ENCODE peak calls at places on chromosome 17, in ten cellular contexts. K is fibroblast of the conjunctiva; S is GM04504; X is mucosa of descending colon; E is naive thymus-derived CD8-positive, alpha-beta T cell; N is NCI-H774; Q is fibroblast of mammary gland; B is NCI-H69; I is right cardiac atrium; G is erythroblast. U is an unnamed sample.

GRCh38 chr17:59506907-59507726 is 58.3 kb upstream of the DHX40 start:
- DNase-seq in E (no peak), K (no peak), B (no peak), G (no peak), S (peak), I (no peak), Q (peak), X (no peak), N (no peak), U (no peak)

GRCh38 chr17:15289285-15290185 is 24.4 kb upstream of the PMP22 start:
- DNase-seq in I (no peak), K (no peak), E (no peak), B (peak), X (no peak), Q (peak), G (no peak), N (peak), S (no peak), U (peak)

GRCh38 chr17:49217651-49218413 is 7.3 kb downstream of the ABI3 start:
- DNase-seq in S (no peak), G (peak), B (no peak), I (peak), X (peak), E (peak), N (no peak), K (no peak), Q (no peak), U (no peak)

GRCh38 chr17:13114601-13115024 is 96.8 kb upstream of the ELAC2 start:
- DNase-seq in Q (peak), B (peak), E (no peak), K (peak), N (peak), I (peak), X (peak), G (peak), S (peak), U (peak)

GRCh38 chr17:28216528-28216927 is 102.5 kb upstream of the TMEM97 start:
- DNase-seq in S (no peak), X (no peak), I (no peak), E (no peak), B (peak), K (no peak), N (no peak), Q (peak), G (no peak), U (no peak)

GRCh38 chr17:30780343-30780742 is 44.1 kb downstream of the CRLF3 start:
- DNase-seq in I (no peak), G (no peak), X (no peak), B (no peak), K (no peak), S (no peak), Q (no peak), E (no peak), N (no peak), U (no peak)

GRCh38 chr17:44097110-44097810 is 26.2 kb downstream of the HDAC5 start:
- DNase-seq in S (peak), I (peak), Q (peak), K (no peak), G (no peak), E (no peak), X (no peak), N (no peak), B (no peak), U (peak)

GRCh38 chr17:81794074-81794476 is 9.9 kb upstream of the GCGR start:
- DNase-seq in I (peak), K (no peak), X (no peak), Q (no peak), G (no peak), S (no peak), B (no peak), N (no peak), E (no peak), U (no peak)

GRCh38 chr17:19003966-19004600 is 481 bp downstream of the FAM83G start:
- DNase-seq in N (no peak), S (no peak), B (peak), Q (peak), X (peak), G (peak), I (peak), E (peak), K (no peak), U (no peak)

GRCh38 chr17:353213-353837 is 718 bp upstream of the RPH3AL start:
- DNase-seq in Q (no peak), E (no peak), K (no peak), N (no peak), S (no peak), B (no peak), I (no peak), X (peak), G (no peak), U (no peak)

GRCh38 chr17:10769840-10770239 is 34.1 kb downstream of the TMEM238L start:
- DNase-seq in S (no peak), Q (no peak), N (no peak), G (no peak), E (no peak), I (no peak), X (no peak), B (no peak), K (no peak), U (no peak)

GRCh38 chr17:81644976-81645952 is 8.3 kb downstream of the TSPAN10 start:
- DNase-seq in I (peak), G (peak), X (no peak), B (no peak), S (no peak), K (no peak), N (no peak), E (no peak), Q (no peak), U (no peak)

GRCh38 chr17:3969963-3970362 is 5.7 kb upstream of the ATP2A3 start:
- DNase-seq in G (no peak), K (no peak), N (no peak), X (no peak), B (no peak), S (no peak), I (no peak), E (no peak), Q (no peak), U (no peak)

GRCh38 chr17:75625813-75626486 is 7.3 kb upstream of the SMIM5 start:
- DNase-seq in G (peak), E (no peak), Q (peak), S (no peak), K (no peak), I (peak), X (no peak), B (peak), N (no peak), U (no peak)

GRCh38 chr17:78929908-78930775 is 5.0 kb upstream of the TIMP2 start:
- DNase-seq in S (no peak), Q (no peak), B (peak), I (no peak), E (no peak), K (no peak), N (no peak), G (no peak), X (no peak), U (no peak)

GRCh38 chr17:82367724-82368524 is 3.6 kb upstream of the UTS2R start:
- DNase-seq in K (no peak), G (no peak), X (no peak), E (no peak), B (peak), S (no peak), I (no peak), Q (peak), N (peak), U (no peak)

GRCh38 chr17:20922128-20922670 is 120.6 kb downstream of the USP22 start:
- DNase-seq in E (no peak), I (peak), S (peak), N (no peak), B (no peak), K (no peak), X (no peak), Q (peak), G (no peak), U (no peak)

GRCh38 chr17:40516581-40517285 is 15.3 kb upstream of the TNS4 start:
- DNase-seq in B (peak), N (no peak), E (peak), G (no peak), K (no peak), S (no peak), I (peak), Q (peak), X (no peak), U (no peak)

U was measured in AG09309.